ENCODE peak calls at places on chromosomes 3 and 15, in eight cellular contexts. A is BE2C; V is mesendoderm; M is stomach; Y is dorsolateral prefrontal cortex; G is CD8-positive, alpha-beta memory T cell; F is spleen; C is SJCRH30. Z is an unnamed sample.

GRCh38 chr15:29072444-29072843 is 186.7 kb downstream of the APBA2 start:
- DNase-seq in A (no peak), V (no peak), M (peak; percentile 4), Y (no peak), G (no peak), F (no peak), C (no peak), Z (peak; percentile 42)

GRCh38 chr15:76678766-76679165 is 226.4 kb downstream of the SCAPER start:
- DNase-seq in A (no peak), V (no peak), M (no peak), Y (no peak), G (no peak), F (no peak), C (no peak), Z (no peak)

GRCh38 chr15:53789654-53790053 is 30.2 kb upstream of the WDR72 start:
- DNase-seq in A (no peak), V (no peak), M (no peak), Y (no peak), G (no peak), F (no peak), C (no peak), Z (no peak)

GRCh38 chr3:197362086-197362485 is 63.7 kb upstream of the DLG1 start:
- DNase-seq in A (no peak), V (no peak), M (no peak), Y (no peak), G (no peak), F (no peak), C (peak; percentile 51), Z (no peak)

GRCh38 chr3:117964814-117965213 is 1069.8 kb downstream of the IGSF11 start:
- DNase-seq in A (no peak), V (no peak), M (no peak), Y (no peak), G (no peak), F (no peak), C (no peak), Z (no peak)

GRCh38 chr3:45985532-45986302 is 9.9 kb downstream of the FYCO1 start:
- DNase-seq in A (no peak), V (no peak), M (no peak), Y (no peak), G (no peak), F (no peak), C (no peak), Z (no peak)

GRCh38 chr3:194275231-194275671 is 75.9 kb downstream of the CPN2 start:
- DNase-seq in A (no peak), V (no peak), M (no peak), Y (no peak), G (no peak), F (no peak), C (no peak), Z (no peak)

GRCh38 chr15:52284164-52284563 is 11.4 kb downstream of the MYO5C start:
- DNase-seq in A (no peak), V (no peak), M (no peak), Y (no peak), G (no peak), F (no peak), C (no peak), Z (no peak)

GRCh38 chr3:195139876-195140240 is 131.1 kb downstream of the XXYLT1 start:
- DNase-seq in A (no peak), V (no peak), M (no peak), Y (no peak), G (no peak), F (no peak), C (no peak), Z (no peak)

GRCh38 chr15:70249616-70250015 is 151.9 kb upstream of the TLE3 start:
- DNase-seq in A (no peak), V (no peak), M (no peak), Y (no peak), G (no peak), F (peak; percentile 62), C (no peak), Z (no peak)

GRCh38 chr15:74340139-74340538 is 27.3 kb downstream of the CYP11A1 start:
- DNase-seq in A (no peak), V (peak; percentile 60), M (no peak), Y (no peak), G (no peak), F (peak; percentile 37), C (no peak), Z (peak; percentile 27)

GRCh38 chr3:100420885-100421284 is 19.5 kb downstream of the LNP1 start:
- DNase-seq in A (no peak), V (no peak), M (no peak), Y (no peak), G (no peak), F (no peak), C (no peak), Z (no peak)

GRCh38 chr3:171836836-171837235 is 6.3 kb upstream of the TMEM212 start:
- DNase-seq in A (no peak), V (no peak), M (no peak), Y (no peak), G (no peak), F (no peak), C (no peak), Z (no peak)
- H3K4me3 ChIP-seq in A (no peak overlapping the region), V (no peak overlapping the region), M (no peak overlapping the region), Y (no peak overlapping the region), G (no peak overlapping the region), F (no peak overlapping the region), C (no peak overlapping the region), Z (no peak overlapping the region)

GRCh38 chr3:181333394-181333793 is 343.9 kb upstream of the DNAJC19 start:
- DNase-seq in A (no peak), V (no peak), M (no peak), Y (no peak), G (no peak), F (no peak), C (no peak), Z (no peak)

GRCh38 chr3:181327349-181327748 is 337.8 kb upstream of the DNAJC19 start:
- DNase-seq in A (no peak), V (peak; percentile 64), M (no peak), Y (no peak), G (no peak), F (no peak), C (no peak), Z (no peak)

GRCh38 chr3:181329024-181329423 is 339.5 kb upstream of the DNAJC19 start:
- DNase-seq in A (no peak), V (no peak), M (no peak), Y (no peak), G (no peak), F (no peak), C (no peak), Z (no peak)

GRCh38 chr3:181330257-181330656 is 340.7 kb upstream of the DNAJC19 start:
- DNase-seq in A (no peak), V (no peak), M (no peak), Y (no peak), G (no peak), F (no peak), C (no peak), Z (no peak)

GRCh38 chr3:181330821-181331563 is 341.5 kb upstream of the DNAJC19 start:
- DNase-seq in A (no peak), V (no peak), M (no peak), Y (no peak), G (no peak), F (no peak), C (no peak), Z (no peak)
- H3K27me3 ChIP-seq in A (no peaks in the 10 kb centered on the region), V (no peaks in the 10 kb centered on the region), M (no peaks in the 10 kb centered on the region), Y (no peaks in the 10 kb centered on the region), G (no peaks in the 10 kb centered on the region), F (no peaks in the 10 kb centered on the region), C (no peaks in the 10 kb centered on the region), Z (no peaks in the 10 kb centered on the region)

GRCh38 chr3:151460240-151460639 is 621 bp downstream of the IGSF10 start:
- DNase-seq in A (no peak), V (no peak), M (no peak), Y (no peak), G (no peak), F (no peak), C (no peak), Z (peak; percentile 15)
- H3K4me3 ChIP-seq in A (peak overlapping the region; percentile 63), V (no peak overlapping the region), M (peak overlapping the region; percentile 46), Y (no peak overlapping the region), G (no peak overlapping the region), F (peak overlapping the region; percentile 59), C (no peak overlapping the region), Z (peak overlapping the region; percentile 42)

GRCh38 chr3:71784914-71785593 is at the start of gene PROK2:
- DNase-seq in A (peak; percentile 31), V (peak; percentile 44), M (no peak), Y (no peak), G (peak; percentile 9), F (peak; percentile 85), C (no peak), Z (peak; percentile 77)
- H3K27me3 ChIP-seq in A (peaks cover 40% of the 10 kb centered on the region), V (peaks cover 22% of the 10 kb centered on the region), M (peaks cover 50% of the 10 kb centered on the region), Y (peaks cover 68% of the 10 kb centered on the region), G (peaks cover 46% of the 10 kb centered on the region), F (peaks cover 57% of the 10 kb centered on the region), C (no peaks in the 10 kb centered on the region), Z (peaks cover 50% of the 10 kb centered on the region)